ENCODE peak calls at places on chromosomes 12 and 14, in nine cellular contexts. D, P, M, H, W, K, L, E and N are unnamed samples.
A peak's percentile ranks its signal among the peaks of the same experiment; 100 is the strongest.

GRCh38 chr14:34050606-34051005 is 99.7 kb upstream of the EGLN3 start:
- DNase-seq in D (no peak), P (no peak), M (no peak), H (no peak), W (peak; percentile 25), K (no peak), L (no peak), E (no peak), N (no peak)

GRCh38 chr14:106210650-106211049 is 684.3 kb downstream of the TMEM121 start:
- DNase-seq in D (no peak), P (no peak), M (no peak), H (no peak), W (no peak), K (no peak), L (no peak), E (no peak), N (no peak)

GRCh38 chr12:100752841-100753240 is 41.7 kb upstream of the ANO4 start:
- DNase-seq in D (no peak), P (peak; percentile 5), M (no peak), H (no peak), W (no peak), K (no peak), L (no peak), E (no peak), N (peak; percentile 68)

GRCh38 chr12:119448737-119449136 is 114.2 kb downstream of the CCDC60 start:
- DNase-seq in D (no peak), P (no peak), M (no peak), H (no peak), W (no peak), K (no peak), L (no peak), E (no peak), N (no peak)

GRCh38 chr12:62512901-62513300 is 46.3 kb downstream of the MON2 start:
- DNase-seq in D (no peak), P (no peak), M (no peak), H (no peak), W (no peak), K (no peak), L (no peak), E (no peak), N (no peak)

GRCh38 chr14:73736842-73737241 is 22.7 kb upstream of the PNMA1 start:
- DNase-seq in D (no peak), P (no peak), M (no peak), H (peak; percentile 27), W (no peak), K (no peak), L (peak; percentile 51), E (no peak), N (no peak)

GRCh38 chr14:63523735-63524408 is 19.3 kb downstream of the PPP2R5E start:
- DNase-seq in D (no peak), P (no peak), M (no peak), H (no peak), W (no peak), K (no peak), L (no peak), E (no peak), N (no peak)

GRCh38 chr14:67620217-67620789 is 583 bp downstream of the ARG2 start:
- DNase-seq in D (peak; percentile 74), P (no peak), M (peak; percentile 35), H (peak; percentile 60), W (peak; percentile 48), K (peak; percentile 21), L (no peak), E (peak; percentile 47), N (no peak)

GRCh38 chr14:38143170-38143569 is 64.5 kb upstream of the SSTR1 start:
- DNase-seq in D (no peak), P (peak; percentile 67), M (no peak), H (no peak), W (peak; percentile 62), K (no peak), L (no peak), E (no peak), N (peak; percentile 28)

GRCh38 chr14:103522649-103523582 is at the start of gene CKB:
- DNase-seq in D (peak; percentile 93), P (peak; percentile 54), M (peak; percentile 78), H (peak; percentile 82), W (peak; percentile 82), K (peak; percentile 83), L (peak; percentile 90), E (peak; percentile 82), N (no peak)

GRCh38 chr12:96529912-96530311 is 40.5 kb downstream of the CFAP54 start:
- DNase-seq in D (no peak), P (no peak), M (no peak), H (no peak), W (no peak), K (no peak), L (no peak), E (no peak), N (no peak)

GRCh38 chr14:60656755-60657608 is 7.7 kb upstream of the SIX1 start:
- DNase-seq in D (peak; percentile 83), P (peak; percentile 70), M (peak; percentile 52), H (peak; percentile 78), W (peak; percentile 83), K (peak; percentile 43), L (peak; percentile 72), E (peak; percentile 49), N (peak; percentile 69)

GRCh38 chr12:109385339-109386078 is 37.8 kb downstream of the MYO1H start:
- DNase-seq in D (no peak), P (peak; percentile 69), M (peak; percentile 59), H (no peak), W (peak; percentile 85), K (peak; percentile 51), L (no peak), E (no peak), N (peak; percentile 63)

GRCh38 chr12:98464155-98464554 is 51.2 kb upstream of the TMPO start:
- DNase-seq in D (no peak), P (no peak), M (no peak), H (no peak), W (peak; percentile 56), K (no peak), L (no peak), E (no peak), N (peak; percentile 81)

GRCh38 chr14:70655110-70655826 is 13.6 kb downstream of the TTC9 start:
- DNase-seq in D (no peak), P (no peak), M (peak; percentile 53), H (no peak), W (no peak), K (no peak), L (no peak), E (no peak), N (no peak)
- H3K4me3 ChIP-seq in D (no peak overlapping the region), P (no peak overlapping the region), M (no peak overlapping the region), H (no peak overlapping the region), W (no peak overlapping the region), K (no peak overlapping the region), L (no peak overlapping the region), E (no peak overlapping the region), N (no peak overlapping the region)

DNA sequence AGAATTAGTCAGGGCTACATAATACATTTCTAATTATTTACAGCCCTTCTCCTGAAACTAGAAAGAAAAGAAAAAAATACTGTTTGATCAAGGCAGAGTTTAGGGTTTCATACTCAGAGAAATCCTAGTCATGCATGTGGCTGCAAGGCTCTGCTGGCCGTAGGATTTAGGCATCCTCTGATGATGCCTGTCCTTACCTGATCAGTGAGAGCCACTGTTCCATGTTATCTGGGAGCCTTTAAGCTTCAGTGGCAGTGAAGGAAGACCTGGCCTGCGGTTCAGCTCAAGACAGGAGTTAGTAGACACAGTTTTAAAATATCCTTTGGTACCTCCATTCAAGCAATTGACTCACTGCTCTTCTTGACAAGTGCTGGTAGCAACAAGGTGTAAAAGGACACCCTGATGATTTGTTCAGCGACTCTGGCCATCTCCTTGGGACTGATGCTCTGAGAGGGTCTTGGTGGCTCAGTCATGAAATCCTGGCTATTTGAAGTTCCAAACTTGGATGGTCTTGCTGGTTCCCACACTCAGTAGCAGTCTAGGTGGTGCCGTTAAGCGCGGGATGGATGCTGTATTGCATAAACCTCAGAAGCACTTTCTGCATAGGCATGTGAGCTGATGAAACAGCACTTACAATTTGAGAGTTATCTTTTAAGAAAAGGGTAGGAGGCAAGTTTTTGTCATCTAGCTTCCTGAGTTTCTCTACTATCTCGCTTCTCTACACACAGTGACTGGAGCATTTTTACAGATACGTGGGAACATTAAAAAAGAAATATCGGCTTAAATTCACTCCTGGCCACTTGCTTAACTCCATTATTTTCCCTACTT is 162.0 kb downstream of the SAMD4A start:
- DNase-seq in D (no peak), P (peak; percentile 57), M (no peak), H (no peak), W (peak; percentile 15), K (no peak), L (no peak), E (no peak), N (peak; percentile 47)
- H3K4me3 ChIP-seq in D (no peak overlapping the region), P (no peak overlapping the region), M (no peak overlapping the region), H (no peak overlapping the region), W (peak overlapping the region; percentile 60), K (no peak overlapping the region), L (no peak overlapping the region), E (no peak overlapping the region), N (no peak overlapping the region)

GRCh38 chr14:75430106-75430505 is 2.3 kb downstream of the JDP2 start:
- DNase-seq in D (no peak), P (peak; percentile 62), M (no peak), H (no peak), W (peak; percentile 79), K (no peak), L (peak; percentile 71), E (peak; percentile 56), N (peak; percentile 59)

GRCh38 chr14:75431011-75431410 is 3.2 kb downstream of the JDP2 start:
- DNase-seq in D (no peak), P (no peak), M (no peak), H (no peak), W (no peak), K (no peak), L (no peak), E (no peak), N (no peak)

GRCh38 chr14:75431827-75432226 is 4.0 kb downstream of the JDP2 start:
- DNase-seq in D (no peak), P (no peak), M (no peak), H (no peak), W (peak; percentile 47), K (no peak), L (no peak), E (no peak), N (no peak)

GRCh38 chr14:75429562-75429961 is 1.7 kb downstream of the JDP2 start:
- DNase-seq in D (no peak), P (no peak), M (no peak), H (no peak), W (peak; percentile 44), K (no peak), L (no peak), E (no peak), N (no peak)

GRCh38 chr14:75430526-75430925 is 2.7 kb downstream of the JDP2 start:
- DNase-seq in D (no peak), P (peak; percentile 76), M (no peak), H (no peak), W (peak; percentile 75), K (no peak), L (peak; percentile 83), E (no peak), N (peak; percentile 77)
- H3K4me3 ChIP-seq in D (peak overlapping the region; percentile 72), P (peak overlapping the region; percentile 88), M (no peak overlapping the region), H (no peak overlapping the region), W (peak overlapping the region; percentile 99), K (peak overlapping the region; percentile 83), L (peak overlapping the region; percentile 34), E (no peak overlapping the region), N (peak overlapping the region; percentile 70)

DNA sequence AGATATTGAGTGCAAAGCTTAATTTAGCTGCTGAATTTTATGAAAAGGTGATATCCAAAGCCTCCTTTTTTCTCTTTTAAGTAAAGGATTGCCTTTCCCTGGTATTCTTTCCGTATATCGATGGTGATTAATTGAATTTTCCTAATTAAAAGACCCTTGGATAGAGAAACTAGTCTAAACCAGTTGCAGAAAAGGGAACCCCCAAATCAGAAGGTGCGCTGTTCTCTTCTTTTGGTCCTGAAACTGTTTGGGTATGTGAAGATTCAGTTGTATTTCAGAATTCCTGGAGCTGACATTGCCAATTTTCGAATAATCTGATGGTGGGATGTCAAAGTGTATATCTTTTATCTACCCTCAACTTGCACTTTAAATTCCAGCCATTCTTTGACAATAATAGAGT is 1.9 kb downstream of the GPHN start:
- DNase-seq in D (no peak), P (no peak), M (no peak), H (no peak), W (peak; percentile 18), K (no peak), L (no peak), E (no peak), N (peak; percentile 7)
- H3K4me3 ChIP-seq in D (peak overlapping the region; percentile 96), P (peak overlapping the region; percentile 89), M (peak overlapping the region; percentile 77), H (no peak overlapping the region), W (peak overlapping the region; percentile 93), K (peak overlapping the region; percentile 76), L (peak overlapping the region; percentile 91), E (peak overlapping the region; percentile 92), N (peak overlapping the region; percentile 97)